ENCODE peak calls at places on chromosomes 12 and 14, in eight cellular contexts. T, E, G, I, D, J, O and X are unnamed samples.

GRCh38 chr12:76303989-76304460 is 44.2 kb downstream of the BBS10 start:
- DNase-seq in T (no peak), E (no peak), G (no peak), I (no peak), D (no peak), J (no peak), O (peak; percentile 37), X (no peak)

GRCh38 chr12:26658991-26659390 is 174.0 kb downstream of the ITPR2 start:
- DNase-seq in T (no peak), E (no peak), G (no peak), I (no peak), D (no peak), J (no peak), O (peak; percentile 56), X (no peak)

GRCh38 chr14:69803753-69804152 is 6.7 kb upstream of the SLC10A1 start:
- DNase-seq in T (peak; percentile 48), E (no peak), G (no peak), I (no peak), D (peak; percentile 17), J (no peak), O (no peak), X (no peak)

GRCh38 chr14:24195186-24196070 is at the start of gene TM9SF1:
- DNase-seq in T (peak; percentile 78), E (peak; percentile 89), G (peak; percentile 95), I (peak; percentile 94), D (peak; percentile 90), J (peak; percentile 91), O (peak; percentile 81), X (peak; percentile 88)

GRCh38 chr12:40032433-40033259 is 73.2 kb downstream of the SLC2A13 start:
- DNase-seq in T (no peak), E (no peak), G (no peak), I (no peak), D (no peak), J (no peak), O (no peak), X (no peak)

GRCh38 chr12:52525661-52526499 is 5.7 kb upstream of the KRT5 start:
- DNase-seq in T (no peak), E (peak; percentile 5), G (no peak), I (no peak), D (no peak), J (no peak), O (no peak), X (no peak)

GRCh38 chr12:63294327-63294632 is 143.3 kb upstream of the AVPR1A start:
- DNase-seq in T (peak; percentile 87), E (no peak), G (no peak), I (no peak), D (peak; percentile 89), J (peak; percentile 30), O (peak; percentile 72), X (no peak)

GRCh38 chr12:56158926-56159461 is 835 bp downstream of the MYL6 start:
- DNase-seq in T (peak; percentile 67), E (peak; percentile 71), G (peak; percentile 48), I (peak; percentile 93), D (peak; percentile 72), J (peak; percentile 53), O (peak; percentile 53), X (peak; percentile 18)

GRCh38 chr14:24307575-24308341 is at the start of gene CIDEB:
- DNase-seq in T (peak; percentile 76), E (peak; percentile 85), G (peak; percentile 59), I (peak; percentile 65), D (peak; percentile 66), J (peak; percentile 69), O (no peak), X (no peak)

GRCh38 chr14:24100197-24100981 is 6.3 kb downstream of the PCK2 start:
- DNase-seq in T (no peak), E (no peak), G (no peak), I (no peak), D (no peak), J (no peak), O (no peak), X (no peak)

GRCh38 chr14:106802413-106803364 is 1276.3 kb downstream of the TMEM121 start:
- DNase-seq in T (no peak), E (peak; percentile 26), G (no peak), I (no peak), D (peak; percentile 43), J (no peak), O (no peak), X (no peak)

GRCh38 chr12:98741615-98742265 is 96.7 kb downstream of the APAF1 start:
- DNase-seq in T (no peak), E (no peak), G (peak; percentile 20), I (no peak), D (no peak), J (peak; percentile 83), O (no peak), X (no peak)

GRCh38 chr12:40825156-40825555 is 132.9 kb downstream of the CNTN1 start:
- DNase-seq in T (no peak), E (no peak), G (no peak), I (no peak), D (no peak), J (no peak), O (no peak), X (no peak)

GRCh38 chr12:53564941-53565340 is 57.7 kb upstream of the NPFF start:
- DNase-seq in T (no peak), E (no peak), G (no peak), I (no peak), D (no peak), J (no peak), O (no peak), X (no peak)

GRCh38 chr12:68978678-68979077 is 45.7 kb upstream of the CPM start:
- DNase-seq in T (no peak), E (no peak), G (no peak), I (no peak), D (no peak), J (no peak), O (no peak), X (no peak)

GRCh38 chr12:75862692-75863471 is 168.7 kb downstream of the PHLDA1 start:
- DNase-seq in T (peak; percentile 97), E (no peak), G (no peak), I (no peak), D (peak; percentile 90), J (no peak), O (peak; percentile 73), X (no peak)

DNA sequence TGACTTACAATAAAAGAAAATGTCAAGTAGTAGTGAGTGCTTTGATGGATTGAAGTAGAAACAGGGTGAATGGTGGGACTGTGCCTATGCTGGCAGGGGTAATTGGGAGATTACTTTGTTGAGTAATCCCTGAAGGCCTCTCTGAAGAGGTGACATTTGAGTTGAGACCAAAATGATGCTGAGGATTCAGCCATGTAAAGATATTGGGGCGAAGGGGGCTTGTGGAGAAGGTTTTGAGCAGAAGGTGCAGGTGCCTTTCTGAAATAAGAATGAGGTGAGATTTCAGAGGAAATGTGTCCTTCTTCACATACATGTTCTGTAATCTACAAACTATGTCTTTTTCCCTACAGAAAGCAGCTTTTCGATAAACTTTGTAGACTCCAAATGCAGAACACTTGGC is 8.0 kb downstream of the GNG2 start:
- DNase-seq in T (no peak), E (no peak), G (no peak), I (no peak), D (no peak), J (no peak), O (no peak), X (no peak)
- H3K27ac ChIP-seq in T (no peak overlapping the region), E (no peak overlapping the region), G (peak overlapping the region; percentile 74), I (no peak overlapping the region), D (no peak overlapping the region), J (no peak overlapping the region), O (no peak overlapping the region), X (no peak overlapping the region)

DNA sequence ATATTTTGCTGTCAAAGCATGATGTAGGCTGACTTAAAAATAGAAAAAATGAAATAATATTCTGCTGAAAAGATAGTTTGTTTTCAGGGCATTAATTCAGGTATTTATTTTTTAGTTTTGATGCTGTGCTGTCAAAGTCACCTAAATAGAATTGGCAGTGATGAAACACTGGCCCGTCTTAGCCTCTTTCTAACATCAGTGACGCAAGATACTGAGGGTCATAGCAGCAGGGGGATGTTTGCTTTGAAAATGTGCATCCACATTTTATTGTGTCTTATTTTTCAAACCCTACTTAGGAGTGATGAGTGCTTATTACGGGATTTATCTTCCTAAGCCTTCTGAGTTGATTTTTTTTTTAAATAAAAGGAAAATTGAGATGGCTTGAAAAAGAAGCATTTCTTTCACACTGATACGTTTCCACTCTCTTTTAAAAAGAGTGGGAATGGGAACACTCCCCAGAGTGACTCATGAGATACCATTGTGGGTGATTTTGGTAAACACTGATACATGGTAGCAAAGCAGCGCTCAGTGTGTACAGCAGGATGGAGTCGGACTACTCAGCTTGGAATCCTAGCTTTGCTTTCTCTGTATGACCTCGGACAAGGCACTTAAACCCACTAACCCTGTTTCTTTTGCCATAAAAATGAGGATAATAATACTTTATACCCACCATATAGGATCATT is 290.8 kb downstream of the ERC1 start:
- DNase-seq in T (peak; percentile 64), E (no peak), G (no peak), I (no peak), D (no peak), J (no peak), O (peak; percentile 76), X (no peak)
- H3K27ac ChIP-seq in T (no peak overlapping the region), E (no peak overlapping the region), G (no peak overlapping the region), I (peak overlapping the region; percentile 48), D (no peak overlapping the region), J (no peak overlapping the region), O (no peak overlapping the region), X (no peak overlapping the region)

DNA sequence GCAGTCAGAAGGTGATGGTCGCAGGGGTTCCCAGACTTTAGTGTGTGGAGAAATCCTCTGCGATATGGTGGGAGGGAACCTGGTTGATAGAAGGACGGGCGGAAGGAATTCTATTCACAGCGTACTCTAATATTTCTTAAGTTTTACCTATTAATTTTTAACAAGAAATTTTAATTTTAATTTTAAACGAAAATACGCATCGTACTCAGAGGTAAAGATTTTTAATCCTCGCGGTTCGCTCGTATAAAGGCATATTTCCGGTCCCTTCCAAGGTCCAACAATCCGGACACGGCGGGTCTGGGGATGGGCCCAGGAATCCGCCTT is 338 bp upstream of the SLC48A1 start:
- DNase-seq in T (no peak), E (no peak), G (no peak), I (no peak), D (no peak), J (no peak), O (no peak), X (no peak)
- H3K27ac ChIP-seq in T (no peak overlapping the region), E (peak overlapping the region; percentile 92), G (no peak overlapping the region), I (peak overlapping the region; percentile 83), D (peak overlapping the region; percentile 84), J (no peak overlapping the region), O (no peak overlapping the region), X (peak overlapping the region; percentile 99)

GRCh38 chr14:54672688-54673087 is 105.8 kb downstream of the SAMD4A start:
- DNase-seq in T (no peak), E (no peak), G (no peak), I (no peak), D (no peak), J (no peak), O (no peak), X (no peak)

GRCh38 chr14:54676822-54677708 is 110.1 kb downstream of the SAMD4A start:
- DNase-seq in T (peak; percentile 99), E (no peak), G (no peak), I (no peak), D (peak; percentile 64), J (peak; percentile 91), O (peak; percentile 99), X (no peak)

GRCh38 chr14:54674342-54674741 is 107.4 kb downstream of the SAMD4A start:
- DNase-seq in T (no peak), E (no peak), G (peak; percentile 60), I (no peak), D (no peak), J (no peak), O (no peak), X (no peak)

GRCh38 chr14:54673193-54674121 is 106.5 kb downstream of the SAMD4A start:
- DNase-seq in T (no peak), E (no peak), G (no peak), I (no peak), D (no peak), J (peak; percentile 55), O (no peak), X (no peak)

GRCh38 chr14:54675236-54676125 is 108.6 kb downstream of the SAMD4A start:
- DNase-seq in T (no peak), E (no peak), G (no peak), I (no peak), D (no peak), J (peak; percentile 51), O (no peak), X (no peak)
- H3K27ac ChIP-seq in T (no peak overlapping the region), E (no peak overlapping the region), G (no peak overlapping the region), I (no peak overlapping the region), D (no peak overlapping the region), J (no peak overlapping the region), O (no peak overlapping the region), X (no peak overlapping the region)